ENCODE peak calls at places on chromosomes 2 and 18, in nine cellular contexts. R is IMR-90, V is adrenal gland, F is tibial artery, M is fibroblast of lung, I is lung, W is aorta, G is heart left ventricle, K is A549. Z is an unnamed sample. For H3K9me3 and H3K4me1, the result is how much of the 10 kb centered on the place peaks cover.

GRCh38 chr2:59034791-59035190 is 793.7 kb upstream of the FANCL start:
- DNase-seq in I (no peak), K (no peak), G (no peak), W (no peak), V (no peak), R (no peak), F (no peak), M (peak), Z (peak)

GRCh38 chr2:98871506-98871905 is 64.5 kb downstream of the CRACDL start:
- DNase-seq in M (no peak), R (no peak), I (no peak), F (no peak), W (no peak), V (no peak), K (no peak), G (no peak), Z (no peak)

GRCh38 chr2:112881217-112882000 is 29.6 kb upstream of the IL37 start:
- DNase-seq in M (peak), R (peak), K (no peak), V (peak), I (no peak), W (no peak), F (no peak), G (no peak), Z (no peak)

GRCh38 chr2:36423172-36423571 is 67.6 kb downstream of the CRIM1 start:
- DNase-seq in W (no peak), I (no peak), R (no peak), V (no peak), K (no peak), G (no peak), F (no peak), M (no peak), Z (no peak)

GRCh38 chr2:8406271-8406670 is 275.6 kb upstream of the ID2 start:
- DNase-seq in F (no peak), V (no peak), R (peak), I (no peak), M (peak), G (no peak), W (no peak), K (no peak), Z (no peak)

GRCh38 chr2:201854841-201855240 is 48.5 kb downstream of the CDK15 start:
- DNase-seq in K (no peak), M (peak), F (no peak), V (no peak), W (no peak), G (no peak), R (peak), I (no peak), Z (no peak)

GRCh38 chr2:151808258-151809072 is 19.8 kb downstream of the ARL5A start:
- DNase-seq in F (no peak), R (peak), I (no peak), W (no peak), M (no peak), V (no peak), K (peak), G (no peak), Z (no peak)

GRCh38 chr2:133568172-133568571 is at the start of gene NCKAP5:
- DNase-seq in V (no peak), R (peak), K (peak), W (no peak), I (no peak), G (no peak), M (peak), F (no peak), Z (no peak)

GRCh38 chr2:121099329-121100318 is 185.4 kb downstream of the TFCP2L1 start:
- DNase-seq in V (no peak), G (peak), F (no peak), M (no peak), K (peak), R (no peak), W (peak), I (peak), Z (peak)

GRCh38 chr2:184449760-184450159 is 148.6 kb upstream of the ZNF804A start:
- DNase-seq in F (no peak), W (no peak), M (no peak), V (no peak), K (no peak), G (no peak), I (no peak), R (no peak), Z (no peak)

GRCh38 chr18:46893360-46893759 is 23.9 kb downstream of the PIAS2 start:
- DNase-seq in I (no peak), W (no peak), M (no peak), K (no peak), F (no peak), V (no peak), R (no peak), G (no peak), Z (no peak)

GRCh38 chr2:61855178-61855523 is 1.3 kb upstream of the FAM161A start:
- DNase-seq in R (no peak), M (peak), W (no peak), K (peak), F (no peak), G (no peak), I (no peak), V (peak), Z (peak)

GRCh38 chr2:42214669-42215068 is 45.5 kb downstream of the EML4 start:
- DNase-seq in W (no peak), R (peak), I (no peak), M (peak), G (no peak), V (no peak), F (no peak), K (no peak), Z (no peak)

GRCh38 chr18:44803019-44803650 is 122.4 kb downstream of the SETBP1 start:
- DNase-seq in F (peak), W (no peak), M (peak), G (no peak), R (peak), K (no peak), I (no peak), V (no peak), Z (no peak)

GRCh38 chr2:79935771-79936657 is 368.5 kb downstream of the LRRTM1 start:
- DNase-seq in I (no peak), G (no peak), R (peak), V (peak), F (no peak), M (peak), K (peak), W (no peak), Z (peak)

GRCh38 chr2:71458413-71459083 is 5.2 kb downstream of the DYSF start:
- DNase-seq in V (no peak), M (peak), G (no peak), W (no peak), I (peak), F (no peak), R (peak), K (no peak), Z (no peak)

GRCh38 chr18:23276456-23276855 is 141.2 kb downstream of the CABLES1 start:
- DNase-seq in R (no peak), M (no peak), I (no peak), G (peak), K (no peak), V (no peak), F (no peak), W (no peak), Z (no peak)

GRCh38 chr2:86787701-86788100 is 3.0 kb downstream of the CD8A start:
- DNase-seq in M (no peak), F (no peak), W (no peak), G (peak), K (peak), I (no peak), V (peak), R (no peak), Z (no peak)

GRCh38 chr2:209208211-209208610 is 215.6 kb upstream of the MAP2 start:
- DNase-seq in K (peak), I (peak), M (peak), G (no peak), V (no peak), F (no peak), R (no peak), W (no peak), Z (peak)

GRCh38 chr2:190319557-190320498 is at the start of gene HIBCH:
- DNase-seq in I (peak), R (peak), W (peak), V (peak), M (peak), K (peak), F (peak), G (peak), Z (peak)

GRCh38 chr2:119240311-119241204 is 16.9 kb downstream of the STEAP3 start:
- DNase-seq in V (peak), G (peak), W (no peak), I (peak), K (peak), M (peak), F (peak), R (peak), Z (peak)

GRCh38 chr2:229725716-229726346 is 11.5 kb upstream of the DNER start:
- DNase-seq in M (peak), W (no peak), F (no peak), V (peak), R (peak), I (no peak), K (peak), G (no peak), Z (no peak)

GRCh38 chr2:119214453-119214852 is 9.2 kb upstream of the STEAP3 start:
- DNase-seq in R (no peak), M (no peak), I (no peak), K (no peak), W (no peak), G (no peak), V (no peak), F (no peak), Z (no peak)

GRCh38 chr2:146837857-146838256 is 1007.0 kb upstream of the ACVR2A start:
- DNase-seq in R (no peak), G (no peak), I (no peak), V (no peak), M (peak), W (no peak), F (no peak), K (no peak), Z (no peak)

GRCh38 chr18:12638634-12639124 is 19.2 kb downstream of the SPIRE1 start:
- DNase-seq in R (no peak), G (no peak), V (no peak), K (no peak), F (no peak), M (no peak), W (no peak), I (no peak), Z (no peak)

GRCh38 chr2:137117385-137117784 is 352.0 kb downstream of the THSD7B start:
- DNase-seq in I (no peak), F (no peak), G (no peak), K (no peak), R (no peak), M (peak), W (no peak), V (no peak), Z (no peak)

GRCh38 chr2:120520929-120521912 is 175.3 kb downstream of the INHBB start:
- DNase-seq in R (peak), F (no peak), G (no peak), I (peak), V (no peak), M (no peak), W (peak), K (peak), Z (peak)

GRCh38 chr2:199471443-199472057 is 13.8 kb upstream of the SATB2 start:
- DNase-seq in K (peak), R (peak), W (peak), F (no peak), V (peak), I (peak), M (peak), G (peak), Z (peak)

GRCh38 chr18:42048150-42048549 is 93.1 kb downstream of the PIK3C3 start:
- DNase-seq in F (no peak), G (no peak), K (peak), R (peak), V (peak), W (no peak), M (peak), I (no peak), Z (no peak)

GRCh38 chr2:199739413-199740110 is 111.4 kb downstream of the FTCDNL1 start:
- DNase-seq in G (peak), K (peak), I (peak), F (peak), M (peak), V (peak), W (peak), R (peak), Z (peak)

GRCh38 chr18:67154979-67155378 is 361.5 kb downstream of the DSEL start:
- DNase-seq in W (no peak), I (no peak), V (no peak), R (no peak), F (no peak), G (no peak), M (no peak), K (no peak), Z (no peak)

GRCh38 chr18:23377669-23378469 is 75.2 kb upstream of the RIOK3 start:
- DNase-seq in R (peak), I (no peak), K (peak), V (peak), M (peak), W (no peak), F (no peak), G (no peak), Z (no peak)

GRCh38 chr18:23231340-23232021 is 96.2 kb downstream of the CABLES1 start:
- DNase-seq in V (peak), R (peak), G (peak), K (no peak), F (peak), M (peak), W (peak), I (peak), Z (no peak)

GRCh38 chr2:230866704-230867561 is 2.2 kb downstream of the ITM2C start:
- DNase-seq in G (no peak), M (peak), K (no peak), F (no peak), R (peak), I (no peak), W (peak), V (no peak), Z (peak)

GRCh38 chr2:89845532-89845931 is 1154.1 kb downstream of the RPIA start:
- DNase-seq in W (peak), I (no peak), G (no peak), V (no peak), R (no peak), M (no peak), F (no peak), K (no peak), Z (no peak)
- H3K9me3 ChIP-seq in W (under half), I (under half), G (under half), V (under half), R (under half), M (under half), F (under half), K (under half), Z (under half)

GRCh38 chr18:28039078-28039477 is 137.9 kb downstream of the CDH2 start:
- DNase-seq in V (peak), W (no peak), I (no peak), G (no peak), F (no peak), R (peak), K (peak), M (peak), Z (no peak)
- H3K4me1 ChIP-seq in V (under half), W (under half), I (under half), G (under half), F (under half), R (under half), K (under half), M (under half), Z (under half)

GRCh38 chr2:122799391-122799790 is 1043.9 kb downstream of the TSN start:
- DNase-seq in I (no peak), G (no peak), K (no peak), V (no peak), R (no peak), F (no peak), M (no peak), W (no peak), Z (no peak)
- H3K9me3 ChIP-seq in I (under half), G (under half), K (under half), V (under half), R (under half), F (under half), M (under half), W (under half), Z (under half)

DNA sequence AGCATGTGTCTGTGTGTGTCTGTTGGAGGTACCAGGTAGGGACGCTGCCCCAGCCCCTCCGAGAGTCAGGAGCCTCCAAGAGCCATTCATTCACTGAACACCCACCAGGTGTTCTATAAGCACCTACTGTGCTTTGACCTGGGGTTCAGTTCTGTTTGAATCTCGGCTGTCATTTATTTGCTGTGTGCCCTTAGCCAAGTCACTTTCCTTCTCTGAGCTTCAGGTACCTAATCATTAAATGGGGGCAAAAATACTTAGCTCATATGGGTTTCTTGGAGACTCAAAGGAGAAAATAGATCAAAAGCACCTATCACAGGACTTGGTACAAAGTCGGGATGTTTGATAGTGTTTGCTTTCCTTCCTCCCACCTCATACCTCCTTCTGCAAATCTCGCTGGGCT is 13.2 kb downstream of the ASIC4 start:
- DNase-seq in R (no peak), F (no peak), I (no peak), M (no peak), V (no peak), W (no peak), K (no peak), G (no peak), Z (no peak)
- H3K4me1 ChIP-seq in R (under half), F (under half), I (under half), M (under half), V (under half), W (under half), K (under half), G (under half), Z (half or more)

GRCh38 chr2:135256531-135257258 is 204.6 kb downstream of the RAB3GAP1 start:
- DNase-seq in V (no peak), M (peak), F (no peak), R (peak), I (no peak), G (no peak), K (no peak), W (no peak), Z (no peak)
- H3K9me3 ChIP-seq in V (under half), M (under half), F (under half), R (under half), I (under half), G (under half), K (under half), W (under half), Z (under half)

GRCh38 chr2:68245066-68245465 is 7.3 kb downstream of the PPP3R1 start:
- DNase-seq in F (no peak), V (no peak), M (no peak), K (no peak), I (no peak), R (no peak), W (no peak), G (no peak), Z (no peak)

GRCh38 chr2:68248361-68248760 is 4.0 kb downstream of the PPP3R1 start:
- DNase-seq in W (no peak), R (no peak), V (no peak), K (no peak), G (no peak), I (no peak), M (no peak), F (no peak), Z (no peak)

GRCh38 chr2:68248806-68249205 is 3.5 kb downstream of the PPP3R1 start:
- DNase-seq in F (no peak), V (no peak), I (no peak), K (no peak), R (no peak), G (no peak), W (no peak), M (no peak), Z (no peak)

GRCh38 chr2:68244456-68244855 is 7.9 kb downstream of the PPP3R1 start:
- DNase-seq in V (no peak), G (no peak), R (no peak), I (no peak), W (no peak), M (no peak), F (no peak), K (no peak), Z (no peak)

GRCh38 chr2:68245672-68246071 is 6.7 kb downstream of the PPP3R1 start:
- DNase-seq in I (no peak), G (no peak), V (no peak), M (no peak), F (no peak), W (no peak), R (no peak), K (no peak), Z (no peak)
- H3K4me1 ChIP-seq in I (under half), G (under half), V (under half), M (under half), F (under half), W (under half), R (under half), K (under half), Z (under half)

GRCh38 chr2:95149397-95149984 is 10.2 kb downstream of the ZNF514 start:
- DNase-seq in W (no peak), M (peak), G (no peak), F (no peak), K (peak), I (no peak), R (no peak), V (no peak), Z (no peak)
- H3K9me3 ChIP-seq in W (under half), M (under half), G (half or more), F (under half), K (half or more), I (under half), R (half or more), V (under half), Z (under half)

DNA sequence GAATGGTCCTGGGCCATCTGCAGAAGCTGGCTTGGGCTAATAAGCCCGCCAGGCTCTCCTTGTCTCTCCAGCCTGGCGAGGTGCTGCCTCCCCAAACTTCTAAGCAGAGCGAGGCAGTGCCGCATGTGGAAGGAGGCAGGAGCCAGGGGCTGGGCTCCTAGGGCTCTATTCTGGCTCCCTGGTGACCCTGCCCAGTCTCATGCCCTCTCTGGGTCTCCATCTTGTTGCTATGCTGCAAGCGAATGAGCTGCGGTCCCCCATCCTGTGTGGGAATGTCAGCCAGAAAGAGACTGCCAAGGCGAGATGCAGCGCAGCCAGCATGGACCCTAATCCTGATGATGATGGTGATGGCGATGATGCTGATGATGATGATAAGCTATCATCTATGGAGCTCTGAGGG is 48.7 kb downstream of the TNS1 start:
- DNase-seq in G (peak), F (peak), I (no peak), M (no peak), R (no peak), K (no peak), W (no peak), V (no peak), Z (peak)
- H3K4me1 ChIP-seq in G (under half), F (under half), I (under half), M (under half), R (under half), K (under half), W (under half), V (half or more), Z (under half)

GRCh38 chr2:4552099-4552498 is 848.7 kb downstream of the DCDC2C start:
- DNase-seq in V (no peak), R (no peak), F (no peak), I (no peak), G (no peak), M (no peak), K (no peak), W (no peak), Z (no peak)

GRCh38 chr2:4556136-4556535 is 852.8 kb downstream of the DCDC2C start:
- DNase-seq in W (no peak), G (no peak), V (no peak), F (no peak), R (no peak), I (no peak), K (no peak), M (no peak), Z (no peak)

GRCh38 chr2:4549811-4550210 is 846.4 kb downstream of the DCDC2C start:
- DNase-seq in R (no peak), F (no peak), K (no peak), V (no peak), W (no peak), M (no peak), I (no peak), G (no peak), Z (no peak)

DNA sequence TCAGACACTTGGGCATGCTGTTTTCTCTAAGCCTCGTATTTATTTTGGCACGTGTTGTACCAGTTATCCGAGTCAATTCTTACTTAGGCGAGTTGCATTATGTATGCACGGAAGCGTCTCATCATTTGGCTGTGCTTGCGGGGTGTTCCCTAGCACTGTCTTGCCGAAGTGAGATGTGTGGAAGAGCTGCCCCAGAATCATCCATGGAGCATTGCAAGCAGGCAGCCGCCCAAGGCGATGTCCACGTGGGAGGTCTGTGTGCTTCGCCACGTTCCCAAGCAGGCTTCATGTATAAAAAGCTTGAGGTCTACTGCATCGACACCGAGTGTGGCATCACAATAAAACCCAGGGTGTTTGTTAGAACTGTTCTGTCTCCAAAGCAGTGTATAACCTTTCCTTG is 849.8 kb downstream of the DCDC2C start:
- DNase-seq in I (no peak), G (no peak), V (no peak), R (no peak), K (no peak), F (no peak), W (no peak), M (no peak), Z (no peak)
- H3K9me3 ChIP-seq in I (under half), G (under half), V (under half), R (under half), K (under half), F (under half), W (under half), M (under half), Z (under half)